ENCODE peak calls at places on chromosomes 2 and 18, in seven cellular contexts. One of them, this sample, is unnamed.

GRCh38 chr2:223108376-223109100 is 56.5 kb downstream of the KCNE4 start:
- DNase-seq in GM12878: no peak
- DNase-seq in HepG2: no peak
- DNase-seq in A549: no peak
- DNase-seq in GM23338: no peak
- DNase-seq in K562: no peak
- DNase-seq in HCT116: no peak
- DNase-seq in this sample: no peak

GRCh38 chr18:72727776-72728175 is 140.0 kb downstream of the NETO1 start:
- DNase-seq in HepG2: no peak
- DNase-seq in GM23338: no peak
- DNase-seq in A549: no peak
- DNase-seq in K562: no peak
- DNase-seq in GM12878: no peak
- DNase-seq in HCT116: no peak
- DNase-seq in this sample: no peak

GRCh38 chr18:74530584-74530862 is 3.8 kb upstream of the CNDP1 start:
- DNase-seq in HCT116: no peak
- DNase-seq in K562: no peak
- DNase-seq in HepG2: no peak
- DNase-seq in GM12878: no peak
- DNase-seq in GM23338: no peak
- DNase-seq in A549: no peak
- DNase-seq in this sample: no peak

GRCh38 chr2:31467426-31467825 is 52.9 kb upstream of the XDH start:
- DNase-seq in HepG2: no peak
- DNase-seq in K562: no peak
- DNase-seq in A549: no peak
- DNase-seq in GM23338: no peak
- DNase-seq in GM12878: no peak
- DNase-seq in HCT116: no peak
- DNase-seq in this sample: no peak

GRCh38 chr2:70123051-70123828 is 36.0 kb downstream of the PCBP1 start:
- DNase-seq in HCT116: no peak
- DNase-seq in GM12878: no peak
- DNase-seq in A549: no peak
- DNase-seq in HepG2: no peak
- DNase-seq in K562: peak
- DNase-seq in GM23338: peak
- DNase-seq in this sample: no peak

GRCh38 chr2:119230630-119231185 is 7.1 kb downstream of the STEAP3 start:
- DNase-seq in GM23338: peak
- DNase-seq in K562: no peak
- DNase-seq in HCT116: no peak
- DNase-seq in GM12878: no peak
- DNase-seq in A549: no peak
- DNase-seq in HepG2: no peak
- DNase-seq in this sample: no peak

GRCh38 chr2:21812766-21813165 is 689.0 kb downstream of the TDRD15 start:
- DNase-seq in GM12878: no peak
- DNase-seq in HepG2: no peak
- DNase-seq in K562: no peak
- DNase-seq in GM23338: peak
- DNase-seq in A549: no peak
- DNase-seq in HCT116: no peak
- DNase-seq in this sample: no peak

GRCh38 chr2:228458364-228458763 is 276.9 kb upstream of the SPHKAP start:
- DNase-seq in HCT116: no peak
- DNase-seq in GM23338: no peak
- DNase-seq in GM12878: no peak
- DNase-seq in HepG2: no peak
- DNase-seq in K562: no peak
- DNase-seq in A549: no peak
- DNase-seq in this sample: no peak

GRCh38 chr2:12712871-12713270 is 3.9 kb upstream of the TRIB2 start:
- DNase-seq in GM23338: no peak
- DNase-seq in HCT116: no peak
- DNase-seq in A549: no peak
- DNase-seq in K562: no peak
- DNase-seq in GM12878: no peak
- DNase-seq in HepG2: no peak
- DNase-seq in this sample: no peak

GRCh38 chr2:208515099-208515498 is 108.5 kb downstream of the PTH2R start:
- DNase-seq in A549: no peak
- DNase-seq in GM23338: no peak
- DNase-seq in HCT116: no peak
- DNase-seq in HepG2: no peak
- DNase-seq in K562: no peak
- DNase-seq in GM12878: no peak
- DNase-seq in this sample: no peak

GRCh38 chr2:70132244-70133126 is 45.2 kb downstream of the PCBP1 start:
- DNase-seq in GM12878: no peak
- DNase-seq in GM23338: no peak
- DNase-seq in K562: no peak
- DNase-seq in HCT116: no peak
- DNase-seq in A549: peak
- DNase-seq in HepG2: peak
- DNase-seq in this sample: no peak

GRCh38 chr2:36770542-36771287 is 74.2 kb downstream of the VIT start:
- DNase-seq in GM12878: no peak
- DNase-seq in HepG2: peak
- DNase-seq in GM23338: peak
- DNase-seq in K562: peak
- DNase-seq in A549: peak
- DNase-seq in HCT116: peak
- DNase-seq in this sample: peak

GRCh38 chr2:135563793-135564192 is 32.5 kb downstream of the R3HDM1 start:
- DNase-seq in HCT116: no peak
- DNase-seq in K562: no peak
- DNase-seq in GM12878: no peak
- DNase-seq in A549: peak
- DNase-seq in GM23338: no peak
- DNase-seq in HepG2: peak
- DNase-seq in this sample: no peak
- TF ChIP-seq REST in HCT116: no peak
- TF ChIP-seq REST in K562: no peak
- TF ChIP-seq REST in GM12878: no peak
- TF ChIP-seq REST in A549: no peak
- TF ChIP-seq REST in GM23338: no peak
- TF ChIP-seq REST in HepG2: no peak
- TF ChIP-seq REST in this sample: no peak

DNA sequence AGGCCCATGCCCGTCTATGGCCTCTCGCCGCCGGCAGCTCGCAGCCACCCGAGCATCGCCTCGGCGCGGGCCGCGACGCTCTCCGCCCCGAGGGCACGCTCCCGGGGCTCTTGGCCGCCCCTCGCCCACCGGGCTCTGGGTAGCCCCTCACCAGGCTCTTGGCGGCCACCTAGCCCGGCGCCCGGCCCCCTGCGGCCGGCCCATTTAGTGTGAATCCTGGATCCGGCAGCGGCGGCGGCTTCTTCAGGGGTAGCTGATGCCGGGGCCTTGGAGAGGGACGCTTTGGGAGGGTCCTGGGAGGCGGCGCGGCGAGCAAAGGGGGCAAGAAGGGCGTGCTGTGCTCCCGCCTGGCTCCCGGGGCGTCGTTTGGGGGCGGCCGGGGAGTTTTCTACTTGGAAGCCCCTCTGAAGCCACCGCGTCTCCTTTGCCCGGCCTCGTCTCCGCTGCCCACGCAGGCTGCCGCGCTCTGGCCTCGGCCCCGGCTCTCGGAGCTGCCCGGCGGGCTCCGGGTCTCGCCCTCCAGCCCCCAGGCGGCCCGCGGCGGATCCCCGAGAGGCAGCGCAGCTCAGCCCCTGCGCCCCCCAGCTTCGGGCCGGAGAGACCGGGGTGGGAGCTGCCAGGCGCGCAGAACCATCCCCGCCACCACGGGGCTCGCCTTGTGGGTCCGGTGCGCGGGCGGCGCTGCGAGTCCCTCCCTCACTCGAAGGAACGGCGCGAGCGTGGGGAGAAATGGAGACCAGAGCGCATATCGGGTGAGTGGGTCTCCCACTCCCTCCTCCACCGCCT is 521 bp downstream of the PIEZO2 start:
- DNase-seq in HepG2: no peak
- DNase-seq in A549: no peak
- DNase-seq in GM12878: no peak
- DNase-seq in GM23338: peak
- DNase-seq in HCT116: no peak
- DNase-seq in K562: no peak
- DNase-seq in this sample: no peak
- TF ChIP-seq REST in HepG2: no peak
- TF ChIP-seq REST in A549: no peak
- TF ChIP-seq REST in GM12878: no peak
- TF ChIP-seq REST in GM23338: no peak
- TF ChIP-seq REST in HCT116: no peak
- TF ChIP-seq REST in K562: no peak
- TF ChIP-seq REST in this sample: no peak

GRCh38 chr2:80014637-80015036 is 289.9 kb downstream of the LRRTM1 start:
- DNase-seq in A549: no peak
- DNase-seq in HCT116: no peak
- DNase-seq in GM23338: no peak
- DNase-seq in GM12878: no peak
- DNase-seq in HepG2: no peak
- DNase-seq in K562: no peak
- DNase-seq in this sample: no peak
- TF ChIP-seq REST in A549: no peak
- TF ChIP-seq REST in HCT116: no peak
- TF ChIP-seq REST in GM23338: no peak
- TF ChIP-seq REST in GM12878: no peak
- TF ChIP-seq REST in HepG2: no peak
- TF ChIP-seq REST in K562: no peak
- TF ChIP-seq REST in this sample: no peak

GRCh38 chr2:170155723-170156253 is 22.2 kb upstream of the MYO3B start:
- DNase-seq in GM23338: no peak
- DNase-seq in GM12878: no peak
- DNase-seq in HepG2: no peak
- DNase-seq in K562: no peak
- DNase-seq in HCT116: no peak
- DNase-seq in A549: no peak
- DNase-seq in this sample: no peak
- TF ChIP-seq REST in GM23338: no peak
- TF ChIP-seq REST in GM12878: no peak
- TF ChIP-seq REST in HepG2: no peak
- TF ChIP-seq REST in K562: no peak
- TF ChIP-seq REST in HCT116: no peak
- TF ChIP-seq REST in A549: no peak
- TF ChIP-seq REST in this sample: no peak

GRCh38 chr2:144559681-144560080 is 39.8 kb upstream of the ZEB2 start:
- DNase-seq in HepG2: no peak
- DNase-seq in K562: no peak
- DNase-seq in HCT116: no peak
- DNase-seq in A549: no peak
- DNase-seq in GM23338: no peak
- DNase-seq in GM12878: no peak
- DNase-seq in this sample: no peak
- TF ChIP-seq REST in HepG2: no peak
- TF ChIP-seq REST in K562: no peak
- TF ChIP-seq REST in HCT116: no peak
- TF ChIP-seq REST in A549: no peak
- TF ChIP-seq REST in GM23338: no peak
- TF ChIP-seq REST in GM12878: no peak
- TF ChIP-seq REST in this sample: no peak

GRCh38 chr2:27798948-27799645 is 27.6 kb downstream of the MRPL33 start:
- DNase-seq in GM12878: no peak
- DNase-seq in K562: no peak
- DNase-seq in GM23338: peak
- DNase-seq in HepG2: peak
- DNase-seq in HCT116: peak
- DNase-seq in A549: peak
- DNase-seq in this sample: no peak
- TF ChIP-seq REST in GM12878: no peak
- TF ChIP-seq REST in K562: no peak
- TF ChIP-seq REST in GM23338: no peak
- TF ChIP-seq REST in HepG2: no peak
- TF ChIP-seq REST in HCT116: no peak
- TF ChIP-seq REST in A549: no peak
- TF ChIP-seq REST in this sample: no peak